ENCODE peak calls at places on chromosomes 16 and 17, in eight cellular contexts. H, L, U, G, M, Z, O and S are unnamed samples.
A peak's percentile ranks its signal among the peaks of the same experiment; 100 is the strongest.

GRCh38 chr16:50547340-50547865 is 793 bp upstream of the NKD1 start:
- DNase-seq in H (peak; percentile 27), L (peak; percentile 4), U (peak; percentile 39), G (no peak), M (no peak), Z (peak; percentile 77), O (peak; percentile 47), S (peak; percentile 87)

GRCh38 chr16:52611817-52612673 is 65.1 kb upstream of the TOX3 start:
- DNase-seq in H (no peak), L (peak; percentile 1), U (no peak), G (no peak), M (no peak), Z (no peak), O (no peak), S (no peak)

GRCh38 chr16:57985204-57986121 is 14.5 kb upstream of the CNGB1 start:
- DNase-seq in H (no peak), L (no peak), U (peak; percentile 58), G (no peak), M (peak; percentile 27), Z (peak; percentile 35), O (no peak), S (peak; percentile 75)

GRCh38 chr17:56083475-56083874 is 69.8 kb upstream of the ANKFN1 start:
- DNase-seq in H (no peak), L (no peak), U (no peak), G (no peak), M (no peak), Z (no peak), O (no peak), S (no peak)

GRCh38 chr16:22623351-22623781 is 112.7 kb downstream of the NPIPB5 start:
- DNase-seq in H (no peak), L (no peak), U (no peak), G (no peak), M (peak; percentile 64), Z (no peak), O (no peak), S (no peak)

GRCh38 chr17:82121246-82121645 is 23.2 kb upstream of the FASN start:
- DNase-seq in H (no peak), L (no peak), U (no peak), G (no peak), M (no peak), Z (no peak), O (no peak), S (no peak)

GRCh38 chr17:41049110-41049509 is 2.0 kb upstream of the KRTAP2-1 start:
- DNase-seq in H (no peak), L (peak; percentile 80), U (no peak), G (peak; percentile 69), M (peak; percentile 88), Z (no peak), O (no peak), S (no peak)

GRCh38 chr17:51770031-51770759 is 388.3 kb downstream of the CA10 start:
- DNase-seq in H (no peak), L (peak; percentile 46), U (no peak), G (no peak), M (no peak), Z (no peak), O (no peak), S (no peak)

GRCh38 chr16:83329466-83329865 is 478.3 kb upstream of the HSBP1 start:
- DNase-seq in H (no peak), L (no peak), U (no peak), G (no peak), M (peak; percentile 31), Z (no peak), O (no peak), S (no peak)

GRCh38 chr16:75244225-75244792 is 7.1 kb downstream of the BCAR1 start:
- DNase-seq in H (no peak), L (peak; percentile 27), U (no peak), G (peak; percentile 60), M (peak; percentile 76), Z (no peak), O (peak; percentile 64), S (no peak)

GRCh38 chr16:63422633-63423032 is 1386.4 kb upstream of the CDH8 start:
- DNase-seq in H (no peak), L (no peak), U (no peak), G (no peak), M (no peak), Z (no peak), O (no peak), S (no peak)

GRCh38 chr16:54462151-54462651 is 175.6 kb upstream of the IRX3 start:
- DNase-seq in H (no peak), L (no peak), U (no peak), G (peak; percentile 66), M (peak; percentile 70), Z (no peak), O (no peak), S (no peak)

GRCh38 chr17:73142763-73143395 is 21.9 kb upstream of the SSTR2 start:
- DNase-seq in H (no peak), L (peak; percentile 55), U (no peak), G (peak; percentile 45), M (peak; percentile 30), Z (no peak), O (no peak), S (no peak)

GRCh38 chr16:67733734-67734470 is 14.8 kb upstream of the GFOD2 start:
- DNase-seq in H (no peak), L (no peak), U (no peak), G (no peak), M (no peak), Z (no peak), O (no peak), S (no peak)

GRCh38 chr16:83653785-83654184 is 154.0 kb upstream of the HSBP1 start:
- DNase-seq in H (no peak), L (no peak), U (no peak), G (peak; percentile 33), M (peak; percentile 4), Z (no peak), O (no peak), S (no peak)

GRCh38 chr17:36936455-36936934 is 780 bp upstream of the LHX1 start:
- DNase-seq in H (no peak), L (no peak), U (peak; percentile 56), G (no peak), M (no peak), Z (peak; percentile 90), O (no peak), S (peak; percentile 96)

GRCh38 chr17:17613708-17614114 is 22.2 kb upstream of the PEMT start:
- DNase-seq in H (peak; percentile 13), L (peak; percentile 84), U (peak; percentile 79), G (peak; percentile 81), M (peak; percentile 88), Z (peak; percentile 76), O (no peak), S (peak; percentile 95)

GRCh38 chr17:81870978-81871386 is at the start of gene ARHGDIA:
- DNase-seq in H (no peak), L (no peak), U (peak; percentile 48), G (no peak), M (no peak), Z (peak; percentile 93), O (no peak), S (no peak)

GRCh38 chr16:67013823-67014640 is 14.9 kb upstream of the CBFB start:
- DNase-seq in H (peak; percentile 52), L (peak; percentile 32), U (peak; percentile 73), G (peak; percentile 75), M (peak; percentile 73), Z (peak; percentile 86), O (peak; percentile 91), S (peak; percentile 85)